ENCODE peak calls at places on chromosomes 7 and 10, in seven cellular contexts. B, G, U, J, M, X and Q are unnamed samples.
A peak's percentile ranks its signal among the peaks of the same experiment; 100 is the strongest.

GRCh38 chr10:26290236-26290635 is 73.7 kb downstream of the GAD2 start:
- DNase-seq in J (no peak), B (no peak), M (no peak), X (no peak), U (no peak), G (no peak), Q (no peak)

GRCh38 chr7:27442446-27442845 is 199.8 kb downstream of the EVX1 start:
- DNase-seq in G (no peak), U (no peak), M (no peak), B (peak; percentile 85), X (peak; percentile 93), J (no peak), Q (no peak)

GRCh38 chr7:45573636-45574470 is at the start of gene ADCY1:
- DNase-seq in M (no peak), B (no peak), X (no peak), U (no peak), G (peak; percentile 83), J (no peak), Q (no peak)

GRCh38 chr10:71448146-71448545 is 51.4 kb downstream of the CDH23 start:
- DNase-seq in G (no peak), J (no peak), U (no peak), M (no peak), B (no peak), X (no peak), Q (no peak)

GRCh38 chr10:29140991-29141390 is 147.9 kb upstream of the LYZL1 start:
- DNase-seq in U (no peak), M (peak; percentile 87), B (peak; percentile 83), X (peak; percentile 87), J (no peak), G (no peak), Q (no peak)

GRCh38 chr10:33720161-33720560 is 385.7 kb upstream of the NRP1 start:
- DNase-seq in U (no peak), B (no peak), J (no peak), G (no peak), M (no peak), X (no peak), Q (no peak)

GRCh38 chr10:62183442-62183841 is 85.2 kb downstream of the RTKN2 start:
- DNase-seq in B (no peak), G (no peak), M (no peak), U (peak; percentile 20), J (no peak), X (no peak), Q (no peak)

GRCh38 chr7:124783271-124783670 is 17.7 kb upstream of the GPR37 start:
- DNase-seq in G (no peak), J (no peak), M (no peak), X (no peak), U (no peak), B (no peak), Q (no peak)

GRCh38 chr7:43879477-43879876 is 10.2 kb upstream of the MRPS24 start:
- DNase-seq in G (no peak), J (no peak), X (peak; percentile 88), M (no peak), B (peak; percentile 85), U (no peak), Q (peak; percentile 62)

GRCh38 chr7:56007167-56007652 is 42.8 kb downstream of the NIPSNAP2 start:
- DNase-seq in G (no peak), U (no peak), J (no peak), M (no peak), X (no peak), B (peak; percentile 15), Q (no peak)

GRCh38 chr7:55246181-55246580 is 119.0 kb upstream of the LANCL2 start:
- DNase-seq in G (no peak), B (peak; percentile 39), J (no peak), M (no peak), X (peak; percentile 42), U (no peak), Q (no peak)

GRCh38 chr7:152891160-152891621 is 131.6 kb downstream of the ACTR3B start:
- DNase-seq in U (no peak), M (no peak), X (no peak), J (no peak), G (no peak), B (no peak), Q (no peak)

GRCh38 chr7:29370531-29371314 is 176.1 kb downstream of the CHN2 start:
- DNase-seq in J (no peak), G (no peak), B (no peak), X (peak; percentile 49), U (no peak), M (no peak), Q (no peak)

GRCh38 chr7:151934584-151934983 is 21.7 kb upstream of the GALNTL5 start:
- DNase-seq in G (no peak), J (no peak), M (no peak), B (no peak), U (peak; percentile 43), X (no peak), Q (no peak)

GRCh38 chr7:114644455-114644854 is 229.8 kb downstream of the FOXP2 start:
- DNase-seq in U (no peak), X (no peak), J (no peak), G (no peak), B (no peak), M (no peak), Q (no peak)

GRCh38 chr10:69413221-69413865 is 3.4 kb downstream of the TACR2 start:
- DNase-seq in G (peak; percentile 83), B (peak; percentile 60), X (peak; percentile 73), U (peak; percentile 50), M (peak; percentile 78), J (peak; percentile 78), Q (no peak)

GRCh38 chr10:104262055-104262454 is 6.9 kb upstream of the GSTO2 start:
- DNase-seq in J (no peak), M (no peak), X (peak; percentile 8), B (no peak), U (no peak), G (no peak), Q (no peak)

GRCh38 chr10:93859049-93859655 is 34.6 kb upstream of the SLC35G1 start:
- DNase-seq in U (peak; percentile 18), B (peak; percentile 7), X (peak; percentile 25), G (peak; percentile 11), M (no peak), J (no peak), Q (no peak)

GRCh38 chr7:95320663-95321062 is 3.7 kb downstream of the PON1 start:
- DNase-seq in M (no peak), X (no peak), J (no peak), G (no peak), U (no peak), B (no peak), Q (no peak)

GRCh38 chr7:130372402-130372801 is 7.9 kb upstream of the CPA1 start:
- DNase-seq in X (no peak), B (no peak), U (no peak), J (no peak), M (no peak), G (no peak), Q (no peak)

GRCh38 chr7:149468208-149468607 is 7.3 kb upstream of the ZNF777 start:
- DNase-seq in M (no peak), G (no peak), U (no peak), J (no peak), B (no peak), X (peak; percentile 40), Q (no peak)

GRCh38 chr7:1802899-1803298 is 132.8 kb downstream of the ELFN1 start:
- DNase-seq in M (peak; percentile 34), U (no peak), J (peak; percentile 19), B (no peak), G (no peak), X (no peak), Q (no peak)

GRCh38 chr10:23702977-23703414 is 264.1 kb downstream of the OTUD1 start:
- DNase-seq in B (peak; percentile 3), G (peak; percentile 89), J (peak; percentile 57), M (peak; percentile 50), X (peak; percentile 70), U (peak; percentile 72), Q (peak; percentile 29)

GRCh38 chr7:158110661-158111555 is 476.7 kb downstream of the PTPRN2 start:
- DNase-seq in M (peak; percentile 38), G (peak; percentile 16), X (no peak), J (no peak), B (no peak), U (no peak), Q (no peak)

GRCh38 chr7:82362129-82362528 is 81.4 kb downstream of the CACNA2D1 start:
- DNase-seq in B (peak; percentile 66), J (no peak), U (no peak), M (no peak), G (no peak), X (peak; percentile 85), Q (no peak)

GRCh38 chr10:132878091-132878729 is 64.2 kb downstream of the CFAP46 start:
- DNase-seq in B (peak; percentile 13), X (peak; percentile 33), J (peak; percentile 42), G (no peak), M (peak; percentile 36), U (no peak), Q (no peak)

GRCh38 chr10:54368984-54369383 is 432.0 kb downstream of the PCDH15 start:
- DNase-seq in M (no peak), J (no peak), U (no peak), B (no peak), X (no peak), G (no peak), Q (no peak)

GRCh38 chr10:124072106-124072505 is 21.3 kb downstream of the CHST15 start:
- DNase-seq in U (peak; percentile 89), M (no peak), G (no peak), J (no peak), B (no peak), X (no peak), Q (no peak)
- H3K4me3 ChIP-seq in U (peak overlapping the region; percentile 45), M (no peak overlapping the region), G (no peak overlapping the region), J (no peak overlapping the region), B (no peak overlapping the region), X (no peak overlapping the region), Q (no peak overlapping the region)

GRCh38 chr7:32068411-32068905 is 1.7 kb downstream of the PDE1C start:
- DNase-seq in G (no peak), U (no peak), J (no peak), B (no peak), M (no peak), X (no peak), Q (no peak)
- H3K4me3 ChIP-seq in G (no peak overlapping the region), U (no peak overlapping the region), J (no peak overlapping the region), B (peak overlapping the region; percentile 59), M (no peak overlapping the region), X (no peak overlapping the region), Q (no peak overlapping the region)

DNA sequence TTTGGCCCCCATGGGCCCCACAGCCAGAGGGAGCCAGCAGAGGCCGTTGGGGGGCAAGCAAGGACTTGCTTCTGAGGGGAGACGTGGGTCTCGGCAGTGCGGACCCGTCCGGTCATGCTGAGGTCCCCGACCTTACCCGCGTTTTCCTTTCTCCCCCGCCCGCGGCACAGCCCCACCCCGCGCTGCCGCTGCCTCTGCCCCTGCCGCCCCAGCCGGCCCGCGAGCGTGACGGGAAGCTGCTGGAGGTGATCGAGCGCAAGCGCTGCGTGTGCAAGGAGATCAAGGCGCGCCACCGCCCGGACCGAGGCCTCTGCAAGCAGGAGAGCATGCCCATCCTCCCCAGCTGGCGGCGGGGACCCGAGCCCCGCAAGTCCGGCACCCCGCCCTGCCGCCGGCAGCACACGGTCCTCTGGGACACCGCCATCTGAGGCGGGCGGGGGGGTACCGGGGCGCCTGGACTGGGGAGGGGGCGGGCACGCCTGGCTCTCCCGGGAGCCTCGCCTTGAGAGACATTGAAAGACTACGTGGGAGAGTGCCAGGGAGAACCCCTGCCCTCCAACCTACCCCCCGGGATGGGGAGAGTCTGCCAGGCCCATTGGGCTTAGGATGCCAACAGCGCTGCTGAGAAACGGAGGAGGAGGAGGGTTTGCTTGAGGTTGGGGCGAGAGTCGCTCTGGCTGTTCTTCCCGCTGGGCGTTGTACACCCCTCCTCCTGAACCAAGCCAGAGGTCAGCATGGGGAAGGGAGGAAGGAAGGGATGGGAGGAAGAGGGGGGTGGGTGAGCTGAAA is 9.9 kb downstream of the NYAP1 start:
- DNase-seq in M (no peak), G (peak; percentile 73), B (no peak), J (no peak), U (peak; percentile 49), X (no peak), Q (no peak)
- H3K4me3 ChIP-seq in M (no peak overlapping the region), G (peak overlapping the region; percentile 46), B (no peak overlapping the region), J (no peak overlapping the region), U (no peak overlapping the region), X (no peak overlapping the region), Q (peak overlapping the region; percentile 42)

GRCh38 chr7:35254496-35255416 is 856 bp upstream of the TBX20 start:
- DNase-seq in G (peak; percentile 67), U (no peak), M (no peak), B (no peak), X (no peak), J (no peak), Q (no peak)
- H3K4me3 ChIP-seq in G (peak overlapping the region; percentile 46), U (peak overlapping the region; percentile 78), M (peak overlapping the region; percentile 64), B (no peak overlapping the region), X (peak overlapping the region; percentile 19), J (no peak overlapping the region), Q (peak overlapping the region; percentile 48)